ENCODE peak calls at places on chromosomes 1 and 21, in seven cellular contexts. B is endothelial cell, I is tibial nerve, M is uterus, O is ovary, R is progenitor cell of endocrine pancreas, E is T-cell. Y is an unnamed sample.

GRCh38 chr1:73593379-73593778 is 604.6 kb downstream of the LRRIQ3 start:
- DNase-seq in O (no peak), M (no peak), E (no peak), R (no peak), I (no peak), B (no peak), Y (no peak)

GRCh38 chr21:34892196-34892595 is 156.9 kb downstream of the RUNX1 start:
- DNase-seq in E (no peak), M (no peak), B (no peak), R (no peak), I (no peak), O (no peak), Y (no peak)

GRCh38 chr1:145963218-145964019 is 956 bp downstream of the ANKRD34A start:
- DNase-seq in I (no peak), R (no peak), B (no peak), O (no peak), M (no peak), E (no peak), Y (no peak)

GRCh38 chr1:3066826-3067225 is 2.2 kb upstream of the PRDM16 start:
- DNase-seq in I (no peak), E (no peak), R (no peak), B (no peak), O (no peak), M (no peak), Y (no peak)

GRCh38 chr1:12447301-12447700 is 170.7 kb downstream of the DHRS3 start:
- DNase-seq in O (no peak), B (no peak), M (no peak), E (no peak), I (no peak), R (no peak), Y (no peak)

GRCh38 chr1:116433283-116434257 is 60.5 kb downstream of the ATP1A1 start:
- DNase-seq in E (no peak), R (no peak), M (no peak), B (no peak), O (no peak), I (no peak), Y (no peak)

GRCh38 chr1:61420909-61421835 is 303.8 kb downstream of the TM2D1 start:
- DNase-seq in E (no peak), O (no peak), R (no peak), I (no peak), M (no peak), B (no peak), Y (no peak)

GRCh38 chr1:154352581-154353459 is 27.5 kb downstream of the ATP8B2 start:
- DNase-seq in I (peak; percentile 36), B (peak; percentile 39), R (peak; percentile 37), M (peak; percentile 42), O (peak; percentile 51), E (peak; percentile 43), Y (no peak)